ENCODE peak calls at places on chromosome 6, in four cellular contexts. K is HCT116, D is glutamatergic neuron, P is BE2C. M is an unnamed sample.

GRCh38 chr6:77450924-77451323 is 12.4 kb downstream of the HTR1B start:
- DNase-seq in K (no peak), D (no peak), P (no peak), M (no peak)

GRCh38 chr6:33828452-33828763 is 24.6 kb upstream of the MLN start:
- DNase-seq in K (no peak), D (no peak), P (no peak), M (no peak)

GRCh38 chr6:34697544-34697836 is 923 bp upstream of the ILRUN start:
- DNase-seq in K (no peak), D (no peak), P (no peak), M (no peak)

GRCh38 chr6:75532521-75532920 is 38.9 kb upstream of the FILIP1 start:
- DNase-seq in K (no peak), D (no peak), P (no peak), M (no peak)

GRCh38 chr6:56959938-56960337 is 5.0 kb downstream of the BEND6 start:
- DNase-seq in K (no peak), D (no peak), P (no peak), M (no peak)

GRCh38 chr6:106658469-106658868 is 29.1 kb downstream of the QRSL1 start:
- DNase-seq in K (peak), D (no peak), P (no peak), M (no peak)

GRCh38 chr6:29790626-29791025 is 37.0 kb upstream of the HLA-G start:
- DNase-seq in K (peak), D (no peak), P (no peak), M (no peak)

GRCh38 chr6:72206606-72207005 is 320.3 kb downstream of the RIMS1 start:
- DNase-seq in K (no peak), D (no peak), P (no peak), M (no peak)

GRCh38 chr6:61953881-61954280 is 332.1 kb downstream of the KHDRBS2 start:
- DNase-seq in K (no peak), D (no peak), P (no peak), M (no peak)

GRCh38 chr6:132937466-132937906 is 123.1 kb downstream of the RPS12 start:
- DNase-seq in K (peak), D (peak), P (peak), M (peak)

GRCh38 chr6:81690073-81690472 is 62.4 kb downstream of the TENT5A start:
- DNase-seq in K (no peak), D (no peak), P (no peak), M (no peak)

GRCh38 chr6:11423072-11423471 is 114.5 kb upstream of the TMEM170B start:
- DNase-seq in K (no peak), D (no peak), P (no peak), M (no peak)

GRCh38 chr6:169844946-169845345 is 93.5 kb downstream of the ERMARD start:
- DNase-seq in K (no peak), D (no peak), P (no peak), M (no peak)

M was measured in NCI-H460.